ENCODE peak calls at places on chromosome 2, in ten cellular contexts. D, G, N, C, A, R, U, B, M and P are unnamed samples.

GRCh38 chr2:69985684-69986083 is 24.3 kb upstream of the ASPRV1 start:
- DNase-seq in A (no peak), U (no peak), D (no peak), B (no peak), R (no peak), M (no peak), N (peak; percentile 19), C (no peak), G (no peak), P (no peak)

GRCh38 chr2:73979686-73980085 is 5.0 kb upstream of the TET3 start:
- DNase-seq in G (peak; percentile 77), D (no peak), M (no peak), R (peak; percentile 91), U (no peak), B (no peak), A (no peak), C (no peak), N (no peak), P (peak; percentile 91)

GRCh38 chr2:168149431-168149830 is 98.0 kb downstream of the STK39 start:
- DNase-seq in U (no peak), D (no peak), M (no peak), B (no peak), G (no peak), A (no peak), C (no peak), N (no peak), R (peak; percentile 41), P (no peak)

GRCh38 chr2:145623136-145623535 is 1103.2 kb upstream of the ZEB2 start:
- DNase-seq in A (no peak), C (no peak), D (no peak), N (no peak), U (no peak), B (no peak), R (peak; percentile 45), M (no peak), G (peak; percentile 87), P (no peak)

GRCh38 chr2:152415231-152415642 is 80.3 kb downstream of the FMNL2 start:
- DNase-seq in D (no peak), N (no peak), R (peak; percentile 55), M (no peak), G (peak; percentile 73), B (no peak), C (peak; percentile 60), A (no peak), U (no peak), P (no peak)

GRCh38 chr2:11914455-11914854 is 168.0 kb downstream of the LPIN1 start:
- DNase-seq in M (no peak), B (no peak), R (peak; percentile 83), C (no peak), D (no peak), A (no peak), N (no peak), G (no peak), U (no peak), P (peak; percentile 24)

GRCh38 chr2:13616059-13616458 is 899.3 kb downstream of the TRIB2 start:
- DNase-seq in R (no peak), D (no peak), A (no peak), M (no peak), B (no peak), C (no peak), U (no peak), G (no peak), N (no peak), P (no peak)

GRCh38 chr2:144938308-144938709 is 418.4 kb upstream of the ZEB2 start:
- DNase-seq in N (no peak), C (no peak), D (no peak), A (no peak), G (peak; percentile 76), M (no peak), B (no peak), U (no peak), R (peak; percentile 76), P (peak; percentile 94)

GRCh38 chr2:20650412-20650879 is 452 bp downstream of the HS1BP3 start:
- DNase-seq in B (peak; percentile 48), U (no peak), D (peak; percentile 61), A (no peak), R (peak; percentile 40), N (peak; percentile 35), G (no peak), C (peak; percentile 20), M (peak; percentile 30), P (peak; percentile 63)

GRCh38 chr2:42169100-42169868 is at the start of gene EML4:
- DNase-seq in C (peak; percentile 94), R (peak; percentile 86), G (peak; percentile 68), M (peak; percentile 92), A (peak; percentile 92), N (peak; percentile 95), U (peak; percentile 92), D (peak; percentile 89), B (peak; percentile 96), P (peak; percentile 85)

GRCh38 chr2:31531101-31531500 is 49.6 kb downstream of the SRD5A2 start:
- DNase-seq in M (no peak), A (no peak), R (no peak), U (no peak), N (no peak), C (no peak), B (no peak), G (no peak), D (no peak), P (no peak)

GRCh38 chr2:176843208-176843607 is 369.4 kb upstream of the HNRNPA3 start:
- DNase-seq in A (no peak), C (no peak), N (no peak), M (no peak), B (no peak), U (no peak), G (no peak), R (no peak), D (no peak), P (no peak)

GRCh38 chr2:158130832-158131473 is 29.3 kb downstream of the UPP2 start:
- DNase-seq in D (no peak), M (no peak), C (no peak), R (no peak), A (no peak), B (no peak), N (no peak), U (no peak), G (no peak), P (no peak)

GRCh38 chr2:218991674-218992168 is 1.5 kb downstream of the CRYBA2 start:
- DNase-seq in D (no peak), B (no peak), R (peak; percentile 43), C (no peak), U (no peak), M (no peak), N (no peak), G (peak; percentile 16), A (no peak), P (peak; percentile 36)

GRCh38 chr2:57160976-57161375 is 885.6 kb upstream of the VRK2 start:
- DNase-seq in M (no peak), R (peak; percentile 94), A (no peak), U (no peak), D (no peak), C (no peak), G (no peak), B (no peak), N (no peak), P (peak; percentile 80)

GRCh38 chr2:187390891-187391290 is 57.2 kb downstream of the CALCRL start:
- DNase-seq in M (no peak), B (no peak), D (no peak), A (no peak), U (no peak), N (no peak), G (peak; percentile 88), C (no peak), R (peak; percentile 94), P (peak; percentile 39)

GRCh38 chr2:175436076-175436475 is 254.6 kb upstream of the ATP5MC3 start:
- DNase-seq in G (no peak), B (no peak), R (no peak), U (no peak), C (no peak), M (no peak), N (no peak), D (no peak), A (no peak), P (no peak)

GRCh38 chr2:6773007-6773693 is 92.6 kb downstream of the CMPK2 start:
- DNase-seq in N (peak; percentile 58), R (peak; percentile 28), D (peak; percentile 68), C (peak; percentile 87), G (peak; percentile 2), M (peak; percentile 58), U (no peak), A (peak; percentile 96), B (peak; percentile 49), P (peak; percentile 31)

GRCh38 chr2:222470802-222471468 is 46.6 kb downstream of the SGPP2 start:
- DNase-seq in U (no peak), G (no peak), B (no peak), N (no peak), M (no peak), R (no peak), C (no peak), A (no peak), D (no peak), P (no peak)

GRCh38 chr2:67215214-67215613 is 181.9 kb upstream of the ETAA1 start:
- DNase-seq in U (no peak), M (no peak), C (no peak), D (peak; percentile 15), R (peak; percentile 83), G (peak; percentile 42), B (no peak), N (peak; percentile 26), A (peak; percentile 58), P (peak; percentile 81)

GRCh38 chr2:101111262-101111838 is 39.8 kb downstream of the TBC1D8 start:
- DNase-seq in G (no peak), N (no peak), R (no peak), D (no peak), B (no peak), A (no peak), M (no peak), C (no peak), U (no peak), P (no peak)

GRCh38 chr2:226450141-226450540 is 349.5 kb downstream of the IRS1 start:
- DNase-seq in A (no peak), B (no peak), R (peak; percentile 68), D (no peak), C (no peak), M (no peak), N (no peak), G (peak; percentile 72), U (no peak), P (no peak)

GRCh38 chr2:10777842-10778723 is 34.5 kb downstream of the PDIA6 start:
- DNase-seq in A (no peak), M (no peak), N (no peak), G (no peak), R (no peak), C (no peak), U (peak; percentile 71), D (no peak), B (no peak), P (no peak)

GRCh38 chr2:240986787-240987411 is 11.5 kb upstream of the SNED1 start:
- DNase-seq in N (peak; percentile 28), G (peak; percentile 24), B (no peak), D (no peak), C (no peak), R (no peak), U (peak; percentile 91), M (no peak), A (no peak), P (peak; percentile 36)

GRCh38 chr2:224723606-224724217 is 7.5 kb upstream of the CCDC195 start:
- DNase-seq in R (peak; percentile 51), G (peak; percentile 78), C (no peak), N (no peak), D (no peak), A (no peak), M (no peak), B (no peak), U (no peak), P (no peak)

GRCh38 chr2:113791697-113792590 is 35.5 kb upstream of the SLC35F5 start:
- DNase-seq in C (peak; percentile 10), M (no peak), G (peak; percentile 38), R (peak; percentile 35), A (no peak), N (no peak), D (no peak), U (no peak), B (no peak), P (peak; percentile 20)

GRCh38 chr2:3789246-3789645 is 85.9 kb downstream of the DCDC2C start:
- DNase-seq in U (no peak), D (no peak), R (peak; percentile 58), A (no peak), N (no peak), C (no peak), G (no peak), B (no peak), M (no peak), P (no peak)

GRCh38 chr2:29074401-29074800 is at the start of gene PCARE:
- DNase-seq in D (no peak), U (no peak), B (no peak), A (no peak), N (no peak), C (no peak), G (no peak), R (no peak), M (no peak), P (no peak)